ENCODE peak calls at places on chromosomes 6 and 20, in four cellular contexts. T, A, N and B are unnamed samples.

GRCh38 chr6:101534821-101535220 is 141.3 kb downstream of the GRIK2 start:
- DNase-seq in A (no peak), N (no peak), T (no peak), B (no peak)

GRCh38 chr6:128696651-128697391 is 176.4 kb upstream of the PTPRK start:
- DNase-seq in A (peak; percentile 16), T (no peak), N (no peak), B (no peak)

GRCh38 chr20:39245685-39246311 is 283.7 kb downstream of the DHX35 start:
- DNase-seq in A (no peak), T (no peak), N (no peak), B (no peak)

GRCh38 chr6:72776456-72776855 is 154.6 kb downstream of the KCNQ5 start:
- DNase-seq in N (no peak), A (no peak), T (no peak), B (no peak)

GRCh38 chr20:45427236-45428149 is 11.6 kb downstream of the PIGT start:
- DNase-seq in N (no peak), A (no peak), T (no peak), B (no peak)

GRCh38 chr20:25739615-25740320 is 43.1 kb upstream of the ZNF337 start:
- DNase-seq in A (no peak), T (no peak), N (no peak), B (no peak)

GRCh38 chr6:136952714-136953260 is 30.7 kb downstream of the SLC35D3 start:
- DNase-seq in N (no peak), T (no peak), A (no peak), B (no peak)

GRCh38 chr6:3442444-3443220 is 14.2 kb downstream of the SLC22A23 start:
- DNase-seq in N (no peak), T (no peak), A (no peak), B (no peak)

GRCh38 chr6:39610229-39610628 is 115.0 kb downstream of the KIF6 start:
- DNase-seq in N (no peak), A (no peak), T (no peak), B (no peak)

GRCh38 chr6:148757944-148758343 is 11.1 kb downstream of the UST start:
- DNase-seq in N (no peak), A (no peak), T (no peak), B (no peak)

GRCh38 chr20:10040070-10040970 is 5.5 kb downstream of the ANKEF1 start:
- DNase-seq in N (no peak), A (peak; percentile 50), T (no peak), B (no peak)

GRCh38 chr6:161542581-161542980 is 268.7 kb upstream of the AGPAT4 start:
- DNase-seq in N (no peak), T (no peak), A (no peak), B (no peak)

GRCh38 chr20:35001596-35002362 is 46.1 kb downstream of the MYH7B start:
- DNase-seq in N (no peak), T (no peak), A (no peak), B (peak; percentile 66)

GRCh38 chr6:13119549-13119948 is 208.8 kb downstream of the TBC1D7 start:
- DNase-seq in N (no peak), T (peak; percentile 53), A (no peak), B (no peak)

GRCh38 chr20:1392443-1392692 is 486 bp downstream of the FKBP1A start:
- DNase-seq in T (no peak), N (no peak), A (no peak), B (no peak)

GRCh38 chr6:135012764-135013163 is 41.9 kb downstream of the HBS1L start:
- DNase-seq in N (no peak), T (no peak), A (no peak), B (no peak)

GRCh38 chr6:107114213-107114871 is 973 bp downstream of the BEND3 start:
- DNase-seq in A (peak; percentile 52), T (peak; percentile 84), N (peak; percentile 86), B (peak; percentile 88)

GRCh38 chr6:138377844-138378243 is at the start of gene SMIM28:
- DNase-seq in T (no peak), A (no peak), N (no peak), B (no peak)

GRCh38 chr6:32837651-32838113 is 857 bp downstream of the TAP2 start:
- DNase-seq in N (no peak), A (no peak), T (no peak), B (no peak)

GRCh38 chr6:128152551-128152950 is 251.7 kb upstream of the THEMIS start:
- DNase-seq in A (no peak), N (no peak), T (no peak), B (no peak)

GRCh38 chr6:7058250-7058923 is 49.4 kb upstream of the RREB1 start:
- DNase-seq in N (no peak), A (peak; percentile 97), T (peak; percentile 60), B (no peak)

GRCh38 chr20:3158968-3159431 is 665 bp downstream of the FASTKD5 start:
- DNase-seq in T (no peak), A (no peak), N (no peak), B (no peak)

GRCh38 chr20:57785061-57785460 is 75.2 kb upstream of the PMEPA1 start:
- DNase-seq in T (no peak), A (no peak), N (no peak), B (no peak)

GRCh38 chr20:38667417-38667956 is 56.8 kb upstream of the SLC32A1 start:
- DNase-seq in T (no peak), A (no peak), N (no peak), B (no peak)

GRCh38 chr6:121849477-121849876 is 414.0 kb downstream of the GJA1 start:
- DNase-seq in A (peak; percentile 53), N (no peak), T (peak; percentile 17), B (no peak)

GRCh38 chr6:139349464-139350020 is 24.9 kb downstream of the CITED2 start:
- DNase-seq in T (peak; percentile 35), N (no peak), A (no peak), B (no peak)

GRCh38 chr6:105332576-105332975 is 70.3 kb downstream of the PREP start:
- DNase-seq in A (no peak), N (no peak), T (no peak), B (no peak)

GRCh38 chr6:110682460-110682853 is 132.8 kb downstream of the CDK19 start:
- DNase-seq in T (peak; percentile 77), N (no peak), A (peak; percentile 77), B (peak; percentile 37)

GRCh38 chr6:89436226-89436625 is 3.3 kb downstream of the ANKRD6 start:
- DNase-seq in T (no peak), A (no peak), N (no peak), B (no peak)

GRCh38 chr6:13328076-13328874 is at the start of gene TBC1D7:
- DNase-seq in A (peak; percentile 73), T (peak; percentile 87), N (peak; percentile 93), B (peak; percentile 98)

GRCh38 chr6:73566954-73567591 is 46.2 kb upstream of the EEF1A1 start:
- DNase-seq in N (no peak), A (peak; percentile 75), T (peak; percentile 91), B (peak; percentile 73)

GRCh38 chr6:21984551-21984950 is 312.3 kb downstream of the PRL start:
- DNase-seq in A (no peak), N (no peak), T (no peak), B (no peak)

GRCh38 chr20:33401922-33402369 is 627 bp upstream of the CDK5RAP1 start:
- DNase-seq in A (no peak), T (no peak), N (no peak), B (no peak)

GRCh38 chr20:23245553-23246128 is 105.0 kb upstream of the NXT1 start:
- DNase-seq in N (no peak), A (no peak), T (peak; percentile 41), B (peak; percentile 88)

GRCh38 chr6:27889628-27890315 is 22.4 kb downstream of the OR2B2 start:
- DNase-seq in T (no peak), A (peak; percentile 16), N (no peak), B (no peak)
- H3K4me3 ChIP-seq in T (no peak overlapping the region), A (peak overlapping the region; percentile 76), N (peak overlapping the region; percentile 66), B (no peak overlapping the region)

GRCh38 chr6:46849361-46849690 is 56.1 kb downstream of the MEP1A start:
- DNase-seq in T (no peak), A (no peak), N (no peak), B (no peak)
- H3K4me1 ChIP-seq in T (peaks cover 3% of the 10 kb centered on the region), A (no peaks in the 10 kb centered on the region), N (peaks cover 6% of the 10 kb centered on the region), B (peaks cover 34% of the 10 kb centered on the region)

GRCh38 chr6:31597006-31597405 is 4.2 kb upstream of the NCR3 start:
- DNase-seq in N (no peak), T (no peak), A (peak; percentile 38), B (no peak)
- TF ChIP-seq CTCF in N (no peak), T (no peak), A (peak; percentile 57), B (peak; percentile 37)

DNA sequence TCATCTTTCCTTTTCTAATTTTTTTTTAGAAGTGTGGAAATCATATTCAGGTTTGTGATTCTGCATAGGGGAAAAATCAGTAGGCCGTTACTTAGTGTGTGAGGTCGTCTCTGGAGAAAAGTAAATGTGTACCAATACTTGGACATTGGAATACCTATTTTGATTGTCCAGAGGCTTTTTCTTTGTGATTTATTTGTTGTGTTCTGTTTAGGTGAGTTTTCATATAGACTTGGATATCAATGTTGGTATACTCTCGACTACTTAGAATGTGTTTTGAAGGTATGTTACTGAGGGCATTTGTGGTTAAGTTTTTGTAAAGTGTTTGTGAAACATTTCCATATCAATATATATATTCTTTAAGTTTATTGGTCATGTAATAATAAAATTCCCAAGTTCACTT is 2.3 kb downstream of the CD2AP start:
- DNase-seq in T (no peak), N (no peak), A (no peak), B (no peak)
- H3K4me3 ChIP-seq in T (peak overlapping the region; percentile 96), N (peak overlapping the region; percentile 79), A (peak overlapping the region; percentile 81), B (peak overlapping the region; percentile 80)

DNA sequence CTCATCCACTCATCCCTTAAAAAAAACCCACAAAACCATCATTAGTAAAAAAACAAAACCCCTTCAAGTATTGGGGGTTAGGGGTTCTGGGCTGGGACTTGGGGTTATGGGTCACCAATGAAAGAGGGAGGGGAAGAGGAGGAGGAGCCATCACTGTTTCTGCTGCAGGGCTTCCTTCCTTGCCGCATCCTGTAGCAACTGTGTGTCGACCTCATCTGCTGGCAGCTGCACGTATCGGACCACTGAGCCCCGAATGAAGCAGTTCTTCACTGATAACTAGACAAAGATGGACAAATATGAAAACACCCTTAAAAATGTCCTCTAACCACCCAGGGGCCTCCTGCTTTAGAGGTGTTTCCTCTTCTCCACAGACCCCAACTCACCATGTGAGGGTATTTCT is 2.1 kb upstream of the VARS1 start:
- DNase-seq in A (no peak), N (no peak), T (no peak), B (no peak)
- H3K4me1 ChIP-seq in A (peaks cover 16% of the 10 kb centered on the region), N (no peaks in the 10 kb centered on the region), T (peaks cover 7% of the 10 kb centered on the region), B (peaks cover 45% of the 10 kb centered on the region)

GRCh38 chr20:63228786-63229185 is 6.9 kb upstream of the BIRC7 start:
- DNase-seq in A (no peak), T (no peak), N (no peak), B (no peak)
- TF ChIP-seq CTCF in A (no peak), T (no peak), N (no peak), B (no peak)

GRCh38 chr6:145080651-145081050 is 654.7 kb downstream of the EPM2A start:
- DNase-seq in N (no peak), T (no peak), A (no peak), B (no peak)
- H3K4me3 ChIP-seq in N (no peak overlapping the region), T (no peak overlapping the region), A (no peak overlapping the region), B (no peak overlapping the region)

GRCh38 chr20:47799116-47799715 is 13.9 kb upstream of the SULF2 start:
- DNase-seq in N (no peak), A (no peak), T (no peak), B (no peak)
- H3K4me1 ChIP-seq in N (no peaks in the 10 kb centered on the region), A (peaks cover 5% of the 10 kb centered on the region), T (no peaks in the 10 kb centered on the region), B (no peaks in the 10 kb centered on the region)